ENCODE peak calls at places on chromosomes 11 and 22, in four cellular contexts. Y, V, J and A are unnamed samples.

GRCh38 chr22:49063040-49063329 is 764.7 kb downstream of the BRD1 start:
- DNase-seq in J (no peak), Y (no peak), V (no peak), A (no peak)

GRCh38 chr11:7020183-7020917 is at the start of the genes NLRP14 and ZNF214:
- DNase-seq in Y (peak), J (peak), V (peak), A (peak)

GRCh38 chr11:120017582-120017981 is 120.3 kb downstream of the TRIM29 start:
- DNase-seq in Y (no peak), V (no peak), J (no peak), A (no peak)

GRCh38 chr11:75014129-75014528 is 25.4 kb downstream of the NEU3 start:
- DNase-seq in J (no peak), Y (no peak), V (peak), A (peak)

GRCh38 chr11:69593851-69594250 is 47.1 kb upstream of the CCND1 start:
- DNase-seq in J (no peak), V (no peak), Y (no peak), A (no peak)

GRCh38 chr11:35823742-35824298 is 120.0 kb upstream of the LDLRAD3 start:
- DNase-seq in J (no peak), Y (no peak), V (no peak), A (no peak)

GRCh38 chr11:64772318-64773018 is 5.9 kb downstream of the SF1 start:
- DNase-seq in Y (no peak), V (no peak), J (no peak), A (no peak)

GRCh38 chr11:119375629-119376196 is 5.8 kb downstream of the USP2 start:
- DNase-seq in Y (peak), V (no peak), J (no peak), A (no peak)

GRCh38 chr11:69434341-69434960 is 47.0 kb upstream of the LINC01488 start:
- DNase-seq in Y (peak), J (peak), V (no peak), A (no peak)

GRCh38 chr11:111960916-111961315 is 23.8 kb downstream of the DIXDC1 start:
- DNase-seq in J (peak), Y (peak), V (no peak), A (no peak)

GRCh38 chr22:37160037-37160436 is 10.3 kb upstream of the IL2RB start:
- DNase-seq in J (no peak), V (no peak), Y (peak), A (no peak)

GRCh38 chr11:13487661-13488030 is 8.2 kb downstream of the PTH start:
- DNase-seq in J (peak), Y (peak), V (no peak), A (no peak)

GRCh38 chr11:76599041-76600013 is 71.2 kb downstream of the LRRC32 start:
- DNase-seq in J (no peak), V (no peak), Y (peak), A (no peak)

GRCh38 chr22:38925571-38926041 is 31.8 kb upstream of the APOBEC3A start:
- DNase-seq in Y (no peak), V (no peak), J (no peak), A (no peak)

GRCh38 chr22:22702874-22703570 is 58.6 kb downstream of the GGTLC2 start:
- DNase-seq in Y (no peak), J (no peak), V (no peak), A (no peak)
- TF ChIP-seq CTCF in Y (peak), J (peak), V (no peak), A (no peak)

DNA sequence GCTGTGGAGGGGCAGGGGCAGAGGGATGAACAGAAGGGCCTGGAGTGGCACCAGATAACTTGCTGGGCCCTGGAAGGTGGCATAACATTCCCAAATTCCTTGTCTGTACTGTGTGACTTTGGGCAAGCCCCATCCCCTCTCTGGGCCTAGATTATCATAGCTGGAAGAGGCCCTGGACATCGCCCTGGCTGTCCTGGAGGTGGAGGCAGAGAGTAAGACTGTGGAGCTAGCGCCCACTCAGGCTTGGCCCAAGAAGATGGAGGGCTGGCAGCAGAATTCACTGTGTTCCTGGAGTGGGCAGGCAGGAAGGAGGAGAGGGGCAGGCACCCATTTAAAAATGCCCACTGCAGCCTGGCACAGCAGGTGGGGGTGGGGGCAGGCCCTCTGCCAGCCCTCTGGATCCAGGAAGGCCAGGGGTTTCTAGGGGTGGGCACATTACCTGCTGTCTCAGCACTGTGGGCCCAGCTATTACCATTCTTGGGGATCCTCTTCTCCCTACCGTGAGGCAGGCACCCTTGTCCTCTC is 22.6 kb downstream of the ARHGEF17 start:
- DNase-seq in Y (peak), J (peak), V (no peak), A (no peak)
- TF ChIP-seq CTCF in Y (peak), J (no peak), V (peak), A (peak)

GRCh38 chr11:2410616-2411015 is 10.1 kb downstream of the TSSC4 start:
- DNase-seq in J (no peak), Y (no peak), V (no peak), A (no peak)
- TF ChIP-seq CTCF in J (no peak), Y (no peak), V (no peak), A (no peak)

GRCh38 chr11:11841605-11842425 is at the start of gene USP47:
- DNase-seq in J (peak), Y (peak), V (peak), A (no peak)
- TF ChIP-seq CTCF in J (no peak), Y (peak), V (peak), A (peak)

DNA sequence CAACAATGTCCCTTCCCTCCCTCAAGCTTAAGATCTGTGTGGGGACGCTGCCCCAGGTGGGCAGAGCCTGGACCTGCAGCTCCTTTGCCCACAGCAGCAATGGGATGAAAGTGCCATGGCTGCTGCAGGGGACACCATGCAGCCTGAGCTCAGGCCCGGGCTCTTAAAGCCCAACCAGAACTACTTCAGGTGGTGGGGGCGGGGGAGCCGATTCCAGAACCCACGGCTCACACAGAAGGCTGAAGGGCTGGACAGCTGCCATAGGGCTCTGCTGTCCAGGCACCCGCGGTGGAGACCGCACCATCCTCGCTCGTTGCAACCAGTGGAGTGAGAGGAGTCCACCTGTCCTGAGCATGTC is 12.5 kb downstream of the CHID1 start:
- DNase-seq in V (no peak), J (peak), Y (peak), A (no peak)
- TF ChIP-seq CTCF in V (peak), J (peak), Y (peak), A (peak)

GRCh38 chr22:45451988-45452387 is 38.5 kb downstream of the RIBC2 start:
- DNase-seq in V (no peak), Y (no peak), J (no peak), A (no peak)
- TF ChIP-seq CTCF in V (no peak), Y (no peak), J (no peak), A (no peak)

GRCh38 chr11:79441159-79441875 is 487 bp upstream of the TENM4 start:
- DNase-seq in Y (peak), J (no peak), V (no peak), A (no peak)

GRCh38 chr11:79439430-79439892 is 1.4 kb downstream of the TENM4 start:
- DNase-seq in Y (no peak), V (no peak), J (no peak), A (no peak)

GRCh38 chr11:79438631-79439429 is 2.0 kb downstream of the TENM4 start:
- DNase-seq in J (peak), V (no peak), Y (peak), A (no peak)

GRCh38 chr11:79440451-79441158 is at the start of gene TENM4:
- DNase-seq in V (peak), J (peak), Y (peak), A (peak)

GRCh38 chr11:79439893-79440450 is 858 bp downstream of the TENM4 start:
- DNase-seq in Y (peak), V (no peak), J (peak), A (no peak)
- TF ChIP-seq CTCF in Y (peak), V (no peak), J (no peak), A (no peak)